ENCODE peak calls at places on chromosomes 4 and X, in four cellular contexts. K, I, R and E are unnamed samples. For H3K4me1 and H3K27me3, the result is how much of the 10 kb centered on the place peaks cover.

GRCh38 chr4:55021214-55021613 is 104.2 kb downstream of the KDR start:
- DNase-seq in I (no peak), R (no peak), K (no peak), E (no peak)

GRCh38 chr4:22482250-22483127 is 33.4 kb downstream of the ADGRA3 start:
- DNase-seq in R (no peak), K (no peak), I (no peak), E (no peak)

GRCh38 chr4:183431614-183432013 is 12.8 kb upstream of the CDKN2AIP start:
- DNase-seq in I (no peak), R (no peak), K (no peak), E (no peak)

GRCh38 chr4:45147866-45148265 is 421.5 kb upstream of the GNPDA2 start:
- DNase-seq in I (no peak), K (no peak), R (no peak), E (no peak)

GRCh38 chrX:135432453-135432852 is 10.7 kb downstream of the SMIM10L2A start:
- DNase-seq in I (no peak), K (no peak), R (no peak), E (no peak)

GRCh38 chr4:37717575-37717974 is 31.4 kb upstream of the RELL1 start:
- DNase-seq in R (no peak), K (no peak), I (no peak), E (no peak)

GRCh38 chr4:123278755-123279154 is 117.8 kb upstream of the SPRY1 start:
- DNase-seq in I (no peak), K (no peak), R (no peak), E (no peak)

GRCh38 chr4:180953572-180953971 is 1289.6 kb upstream of the TENM3 start:
- DNase-seq in I (no peak), R (no peak), K (no peak), E (no peak)

GRCh38 chr4:151771664-151772063 is 10.9 kb upstream of the GATB start:
- DNase-seq in R (no peak), I (no peak), K (no peak), E (no peak)

GRCh38 chr4:3201718-3202702 is 46.9 kb upstream of the MSANTD1 start:
- DNase-seq in I (peak), R (peak), K (no peak), E (no peak)

GRCh38 chr4:55445921-55446577 is 50.3 kb downstream of the TMEM165 start:
- DNase-seq in K (no peak), R (no peak), I (no peak), E (no peak)

GRCh38 chrX:15985937-15986336 is 131.3 kb upstream of the AP1S2 start:
- DNase-seq in K (no peak), R (no peak), I (no peak), E (no peak)

GRCh38 chr4:33160126-33160525 is 2440.0 kb downstream of the PCDH7 start:
- DNase-seq in R (no peak), I (no peak), K (no peak), E (no peak)

GRCh38 chrX:17030580-17031285 is 84.3 kb downstream of the REPS2 start:
- DNase-seq in I (no peak), R (no peak), K (no peak), E (no peak)

GRCh38 chr4:121272526-121272925 is 108.3 kb downstream of the QRFPR start:
- DNase-seq in K (no peak), I (no peak), R (no peak), E (no peak)

GRCh38 chr4:151553874-151554273 is 144.9 kb downstream of the FHIP1A start:
- DNase-seq in I (no peak), R (no peak), K (no peak), E (no peak)

GRCh38 chr4:147924604-147925412 is 192.9 kb downstream of the ARHGAP10 start:
- DNase-seq in I (no peak), K (no peak), R (no peak), E (peak)

GRCh38 chr4:119044919-119045318 is 90.7 kb upstream of the MYOZ2 start:
- DNase-seq in K (no peak), R (no peak), I (no peak), E (no peak)

GRCh38 chr4:119046263-119046662 is 89.4 kb upstream of the MYOZ2 start:
- DNase-seq in I (no peak), K (peak), R (no peak), E (no peak)

GRCh38 chr4:119049342-119049741 is 86.3 kb upstream of the MYOZ2 start:
- DNase-seq in R (no peak), K (no peak), I (no peak), E (no peak)

GRCh38 chr4:119050501-119051090 is 85.0 kb upstream of the MYOZ2 start:
- DNase-seq in I (no peak), R (no peak), K (no peak), E (no peak)

DNA sequence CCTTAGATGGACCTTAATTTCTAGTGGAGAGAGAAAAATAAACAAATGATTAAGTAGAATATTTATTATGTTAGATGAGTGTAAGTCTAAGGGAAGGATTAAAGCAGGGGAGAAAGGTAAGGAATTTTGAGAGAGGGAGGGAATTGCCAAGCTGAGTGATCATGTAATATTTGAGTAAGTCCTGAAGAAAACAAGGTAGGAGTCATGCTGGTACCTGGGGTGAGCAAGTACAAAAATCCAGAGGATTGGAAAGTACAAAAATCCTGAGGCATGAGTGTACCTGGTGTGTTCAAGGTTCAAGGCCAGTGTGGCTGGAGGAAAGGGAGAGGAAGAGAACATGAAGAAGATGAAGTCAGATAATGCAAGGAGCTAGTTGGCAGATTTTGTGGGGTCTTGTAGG is 87.2 kb upstream of the MYOZ2 start:
- DNase-seq in R (no peak), I (no peak), K (no peak), E (no peak)
- H3K4me1 ChIP-seq in R (under half), I (under half), K (half or more), E (under half)

GRCh38 chr4:17780461-17781071 is 855 bp downstream of the FAM184B start:
- DNase-seq in R (no peak), K (no peak), I (no peak), E (no peak)
- H3K27me3 ChIP-seq in R (under half), K (under half), I (under half), E (under half)

DNA sequence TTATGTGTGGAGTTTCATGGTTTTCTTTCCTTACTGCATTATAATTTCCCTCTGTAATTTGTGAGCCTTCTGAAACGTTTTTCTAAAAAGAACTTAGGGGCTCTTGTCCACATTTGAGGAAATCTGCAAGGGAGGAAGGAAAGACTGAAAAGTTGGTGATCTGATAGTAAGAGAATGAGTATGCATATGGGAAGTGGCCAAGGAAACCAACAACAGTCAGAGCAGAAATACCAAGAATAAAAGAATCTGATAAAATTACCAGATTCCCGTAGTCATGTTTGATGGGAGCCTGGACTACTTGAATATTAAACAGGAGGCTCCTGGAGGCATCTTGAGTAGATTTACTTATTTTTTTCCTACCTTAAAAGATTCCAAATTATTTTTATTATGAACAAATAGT is 50.1 kb downstream of the MEPE start:
- DNase-seq in R (no peak), K (no peak), I (no peak), E (no peak)
- H3K4me1 ChIP-seq in R (under half), K (under half), I (under half), E (under half)

GRCh38 chrX:10433296-10433965 is 187.0 kb downstream of the MID1 start:
- DNase-seq in R (no peak), K (no peak), I (no peak), E (no peak)

DNA sequence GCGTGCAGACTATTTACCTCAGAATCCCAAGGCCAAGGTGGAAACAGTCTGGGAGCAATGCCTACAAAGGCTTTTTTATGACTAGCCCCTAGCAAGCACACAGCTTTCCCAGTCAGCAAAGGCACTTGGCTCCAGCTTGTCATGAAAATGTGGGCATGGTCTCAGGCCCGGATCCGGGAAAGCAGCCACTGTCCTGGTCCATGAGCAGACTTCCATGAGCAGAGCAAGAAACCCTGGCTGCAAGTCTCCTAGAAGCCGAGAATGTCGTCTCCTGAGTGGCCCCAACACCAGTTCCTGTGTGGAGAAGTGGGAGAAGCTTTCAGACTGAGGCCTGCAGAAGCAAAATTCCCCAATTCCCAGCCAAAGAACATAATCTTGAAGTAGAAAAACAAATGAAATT is 190.5 kb downstream of the MID1 start:
- DNase-seq in I (no peak), R (no peak), K (no peak), E (no peak)
- H3K27me3 ChIP-seq in I (under half), R (under half), K (under half), E (under half)

GRCh38 chr4:1626151-1626550 is 58.0 kb downstream of the FAM53A start:
- DNase-seq in R (no peak), I (no peak), K (no peak), E (peak)

GRCh38 chr4:1624519-1624910 is 59.6 kb downstream of the FAM53A start:
- DNase-seq in K (no peak), I (no peak), R (no peak), E (no peak)

GRCh38 chr4:1626941-1627340 is 57.2 kb downstream of the FAM53A start:
- DNase-seq in K (no peak), I (no peak), R (no peak), E (no peak)

GRCh38 chr4:1623821-1624518 is 60.1 kb downstream of the FAM53A start:
- DNase-seq in R (no peak), I (no peak), K (no peak), E (no peak)

GRCh38 chr4:1625600-1626138 is 58.4 kb downstream of the FAM53A start:
- DNase-seq in K (no peak), R (no peak), I (no peak), E (no peak)
- H3K4me1 ChIP-seq in K (under half), R (under half), I (under half), E (under half)

GRCh38 chr4:90824266-90825167 is 697.3 kb downstream of the CCSER1 start:
- DNase-seq in R (no peak), I (no peak), K (no peak), E (no peak)

DNA sequence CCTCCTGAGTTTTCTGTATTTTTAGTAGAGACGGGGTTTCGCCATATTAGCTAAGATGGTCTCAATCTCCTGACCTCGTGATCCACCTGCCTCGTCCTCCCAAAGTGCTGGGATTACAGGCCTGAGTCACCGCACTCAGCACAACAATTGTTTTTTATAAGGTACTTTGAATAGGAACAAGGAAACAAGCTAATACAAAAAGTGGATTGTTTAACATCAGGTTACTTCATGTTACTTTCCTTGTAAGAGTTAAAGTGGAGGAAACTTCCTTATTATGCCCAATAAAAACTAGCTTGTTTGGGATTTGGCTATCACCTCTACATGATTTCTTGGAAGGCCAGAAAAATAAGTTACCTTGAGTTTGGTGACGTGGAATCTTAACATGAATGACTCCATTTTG is 698.7 kb downstream of the CCSER1 start:
- DNase-seq in R (no peak), I (no peak), K (no peak), E (no peak)
- H3K27me3 ChIP-seq in R (under half), I (under half), K (under half), E (under half)

GRCh38 chr4:158807696-158808095 is 38.9 kb downstream of the FNIP2 start:
- DNase-seq in R (no peak), K (no peak), I (no peak), E (no peak)

GRCh38 chr4:158802914-158803313 is 34.1 kb downstream of the FNIP2 start:
- DNase-seq in R (no peak), I (no peak), K (no peak), E (no peak)

GRCh38 chr4:158809611-158810486 is 41.0 kb downstream of the FNIP2 start:
- DNase-seq in K (no peak), I (no peak), R (no peak), E (no peak)

GRCh38 chr4:158808399-158808798 is 39.6 kb downstream of the FNIP2 start:
- DNase-seq in K (no peak), I (no peak), R (no peak), E (no peak)

GRCh38 chr4:158805628-158806471 is 37.0 kb downstream of the FNIP2 start:
- DNase-seq in R (no peak), K (no peak), I (no peak), E (no peak)
- H3K4me1 ChIP-seq in R (under half), K (half or more), I (under half), E (under half)

GRCh38 chrX:43655961-43656494 is at the start of gene MAOA:
- DNase-seq in R (peak), K (peak), I (no peak), E (peak)
- H3K27me3 ChIP-seq in R (under half), K (under half), I (under half), E (under half)

DNA sequence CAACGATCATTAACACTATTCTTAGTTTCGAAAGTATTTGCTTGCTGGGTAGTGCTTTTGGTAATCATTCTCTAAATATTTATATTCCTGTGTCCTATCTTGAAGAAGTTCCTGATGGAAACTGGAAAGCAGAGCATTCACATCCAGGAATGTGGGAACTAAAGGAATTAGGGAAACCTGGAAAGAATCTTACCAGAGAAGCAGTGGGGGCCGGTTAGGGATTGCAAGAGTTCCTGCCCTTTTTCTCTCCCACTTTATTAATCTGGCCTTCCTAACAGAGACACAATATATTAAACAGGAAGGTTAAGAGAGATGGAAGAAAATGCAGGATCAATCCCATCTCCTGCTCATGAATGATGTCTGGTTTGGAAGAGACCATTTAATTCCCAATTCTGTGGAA is 52.1 kb downstream of the C4orf51 start:
- DNase-seq in I (no peak), K (no peak), R (no peak), E (no peak)
- H3K4me1 ChIP-seq in I (under half), K (half or more), R (under half), E (under half)

DNA sequence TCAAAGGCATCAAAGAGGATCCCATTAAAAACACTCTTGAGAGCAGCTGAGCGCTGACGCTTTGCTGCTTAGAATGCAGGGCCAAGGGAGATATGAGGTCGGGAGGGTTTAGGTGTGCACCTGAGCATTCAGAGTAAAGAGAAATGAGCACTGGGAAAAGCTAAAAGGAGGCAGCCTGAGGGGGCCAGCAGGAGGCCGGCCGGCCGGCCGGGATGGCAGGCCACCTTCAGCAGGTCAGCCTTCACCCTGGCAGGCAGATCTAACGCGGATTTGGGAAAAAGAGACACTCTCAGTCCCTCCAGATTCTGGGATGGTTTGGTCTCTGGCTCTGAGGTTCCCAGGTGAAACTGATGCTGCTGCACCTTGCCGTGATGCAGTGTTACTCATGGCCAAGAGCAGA is 393.5 kb downstream of the TRIML1 start:
- DNase-seq in R (no peak), I (no peak), K (no peak), E (no peak)
- H3K27me3 ChIP-seq in R (under half), I (under half), K (under half), E (under half)